ENCODE peak calls at places on chromosome 15, in nine cellular contexts. B, L, T, U, D, J, M, H and W are unnamed samples.

GRCh38 chr15:37094542-37095196 is 5.7 kb downstream of the MEIS2 start:
- DNase-seq in B (no peak), L (no peak), T (no peak), U (peak), D (no peak), J (no peak), M (peak), H (no peak), W (no peak)

GRCh38 chr15:62644216-62644873 is 398.2 kb upstream of the TPM1 start:
- DNase-seq in B (no peak), L (no peak), T (no peak), U (no peak), D (no peak), J (no peak), M (no peak), H (no peak), W (no peak)

GRCh38 chr15:45449878-45450277 is 71.5 kb upstream of the GATM start:
- DNase-seq in B (no peak), L (no peak), T (no peak), U (no peak), D (no peak), J (no peak), M (no peak), H (no peak), W (no peak)

GRCh38 chr15:100112061-100112420 is 229.7 kb downstream of the ADAMTS17 start:
- DNase-seq in B (no peak), L (no peak), T (no peak), U (no peak), D (no peak), J (no peak), M (no peak), H (no peak), W (no peak)

GRCh38 chr15:100821327-100821726 is 58.3 kb upstream of the ALDH1A3 start:
- DNase-seq in B (no peak), L (no peak), T (no peak), U (no peak), D (no peak), J (no peak), M (no peak), H (no peak), W (no peak)

GRCh38 chr15:68781766-68782588 is 38.7 kb downstream of the ANP32A start:
- DNase-seq in B (no peak), L (no peak), T (no peak), U (no peak), D (no peak), J (no peak), M (no peak), H (peak), W (peak)

GRCh38 chr15:78035319-78035718 is 42.2 kb downstream of the TBC1D2B start:
- DNase-seq in B (peak), L (no peak), T (no peak), U (no peak), D (no peak), J (no peak), M (peak), H (no peak), W (peak)

GRCh38 chr15:75145027-75145841 is 56.4 kb upstream of the C15orf39 start:
- DNase-seq in B (no peak), L (no peak), T (no peak), U (peak), D (no peak), J (no peak), M (no peak), H (no peak), W (no peak)

GRCh38 chr15:69096197-69096596 is 64.2 kb upstream of the GLCE start:
- DNase-seq in B (no peak), L (no peak), T (no peak), U (no peak), D (no peak), J (no peak), M (no peak), H (no peak), W (peak)

GRCh38 chr15:27254801-27255200 is 283.8 kb downstream of the GABRG3 start:
- DNase-seq in B (no peak), L (no peak), T (no peak), U (no peak), D (no peak), J (no peak), M (no peak), H (no peak), W (no peak)

GRCh38 chr15:62519900-62520299 is 354.8 kb upstream of the C2CD4B start:
- DNase-seq in B (no peak), L (no peak), T (no peak), U (no peak), D (no peak), J (no peak), M (no peak), H (no peak), W (no peak)

GRCh38 chr15:74838746-74839525 is 4.0 kb downstream of the ULK3 start:
- DNase-seq in B (no peak), L (no peak), T (no peak), U (no peak), D (no peak), J (no peak), M (no peak), H (no peak), W (no peak)

GRCh38 chr15:89964555-89964954 is 36.6 kb upstream of the ZNF710 start:
- DNase-seq in B (no peak), L (no peak), T (no peak), U (no peak), D (no peak), J (no peak), M (no peak), H (no peak), W (no peak)

GRCh38 chr15:34942363-34942762 is 27.2 kb downstream of the AQR start:
- DNase-seq in B (no peak), L (no peak), T (no peak), U (no peak), D (no peak), J (no peak), M (peak), H (no peak), W (no peak)